ENCODE peak calls at places on chromosomes 2 and 18, in five cellular contexts. One of them, this sample, is unnamed.

GRCh38 chr2:238391042-238391441 is 35.7 kb upstream of the ASB1 start:
- DNase-seq in CD8-positive, alpha-beta T cell: no peak
- DNase-seq in Peyer's patch: no peak
- DNase-seq in body of pancreas: no peak
- DNase-seq in hepatocyte: no peak
- DNase-seq in this sample: no peak

GRCh38 chr2:26274058-26274613 is 29.4 kb downstream of the HADHB start:
- DNase-seq in hepatocyte: peak; percentile 70
- DNase-seq in CD8-positive, alpha-beta T cell: no peak
- DNase-seq in body of pancreas: peak; percentile 83
- DNase-seq in Peyer's patch: peak; percentile 85
- DNase-seq in this sample: no peak

GRCh38 chr2:86042256-86043168 is 63.2 kb downstream of the POLR1A start:
- DNase-seq in CD8-positive, alpha-beta T cell: no peak
- DNase-seq in hepatocyte: no peak
- DNase-seq in body of pancreas: no peak
- DNase-seq in Peyer's patch: peak; percentile 42
- DNase-seq in this sample: no peak

GRCh38 chr18:12307871-12308385 is at the start of gene TUBB6:
- DNase-seq in Peyer's patch: peak; percentile 72
- DNase-seq in CD8-positive, alpha-beta T cell: no peak
- DNase-seq in hepatocyte: peak; percentile 83
- DNase-seq in body of pancreas: peak; percentile 65
- DNase-seq in this sample: peak; percentile 42

GRCh38 chr2:170361359-170361936 is 183.5 kb downstream of the MYO3B start:
- DNase-seq in Peyer's patch: peak; percentile 73
- DNase-seq in CD8-positive, alpha-beta T cell: peak; percentile 6
- DNase-seq in hepatocyte: peak; percentile 63
- DNase-seq in body of pancreas: peak; percentile 67
- DNase-seq in this sample: no peak

GRCh38 chr2:213664817-213665216 is 380.6 kb downstream of the SPAG16 start:
- DNase-seq in body of pancreas: no peak
- DNase-seq in hepatocyte: no peak
- DNase-seq in CD8-positive, alpha-beta T cell: no peak
- DNase-seq in Peyer's patch: no peak
- DNase-seq in this sample: no peak

GRCh38 chr2:173086518-173087213 is 11.0 kb downstream of the MAP3K20 start:
- DNase-seq in CD8-positive, alpha-beta T cell: no peak
- DNase-seq in body of pancreas: no peak
- DNase-seq in Peyer's patch: no peak
- DNase-seq in hepatocyte: no peak
- DNase-seq in this sample: no peak

GRCh38 chr2:203732072-203732952 is 25.9 kb downstream of the CD28 start:
- DNase-seq in hepatocyte: no peak
- DNase-seq in Peyer's patch: no peak
- DNase-seq in CD8-positive, alpha-beta T cell: no peak
- DNase-seq in body of pancreas: no peak
- DNase-seq in this sample: no peak

GRCh38 chr2:54895735-54896134 is 154.5 kb downstream of the RTN4 start:
- DNase-seq in Peyer's patch: peak; percentile 62
- DNase-seq in hepatocyte: no peak
- DNase-seq in CD8-positive, alpha-beta T cell: no peak
- DNase-seq in body of pancreas: no peak
- DNase-seq in this sample: no peak

GRCh38 chr2:31813016-31813415 is 197.8 kb downstream of the MEMO1 start:
- DNase-seq in Peyer's patch: no peak
- DNase-seq in body of pancreas: no peak
- DNase-seq in hepatocyte: no peak
- DNase-seq in CD8-positive, alpha-beta T cell: no peak
- DNase-seq in this sample: no peak

GRCh38 chr18:10249270-10249669 is 205.2 kb upstream of the APCDD1 start:
- DNase-seq in Peyer's patch: no peak
- DNase-seq in body of pancreas: no peak
- DNase-seq in hepatocyte: no peak
- DNase-seq in CD8-positive, alpha-beta T cell: no peak
- DNase-seq in this sample: no peak

GRCh38 chr18:41875094-41875780 is 79.8 kb upstream of the PIK3C3 start:
- DNase-seq in CD8-positive, alpha-beta T cell: no peak
- DNase-seq in hepatocyte: no peak
- DNase-seq in body of pancreas: no peak
- DNase-seq in Peyer's patch: no peak
- DNase-seq in this sample: no peak

GRCh38 chr2:171411791-171412483 is 21.9 kb downstream of the METTL8 start:
- DNase-seq in Peyer's patch: no peak
- DNase-seq in body of pancreas: no peak
- DNase-seq in hepatocyte: no peak
- DNase-seq in CD8-positive, alpha-beta T cell: no peak
- DNase-seq in this sample: no peak

GRCh38 chr2:120758181-120759048 is 22.7 kb downstream of the GLI2 start:
- DNase-seq in CD8-positive, alpha-beta T cell: no peak
- DNase-seq in body of pancreas: peak; percentile 23
- DNase-seq in hepatocyte: peak; percentile 79
- DNase-seq in Peyer's patch: peak; percentile 40
- DNase-seq in this sample: no peak

GRCh38 chr2:201006704-201007103 is 43.2 kb upstream of the ORC2 start:
- DNase-seq in hepatocyte: no peak
- DNase-seq in Peyer's patch: no peak
- DNase-seq in CD8-positive, alpha-beta T cell: no peak
- DNase-seq in body of pancreas: no peak
- DNase-seq in this sample: no peak

GRCh38 chr2:168075446-168075845 is 171.9 kb downstream of the STK39 start:
- DNase-seq in body of pancreas: no peak
- DNase-seq in Peyer's patch: no peak
- DNase-seq in CD8-positive, alpha-beta T cell: no peak
- DNase-seq in hepatocyte: no peak
- DNase-seq in this sample: no peak

GRCh38 chr18:2656237-2657042 is 914 bp downstream of the SMCHD1 start:
- DNase-seq in CD8-positive, alpha-beta T cell: peak; percentile 16
- DNase-seq in body of pancreas: peak; percentile 68
- DNase-seq in Peyer's patch: peak; percentile 82
- DNase-seq in hepatocyte: peak; percentile 63
- DNase-seq in this sample: peak; percentile 78

GRCh38 chr2:181190711-181191110 is 210.3 kb downstream of the UBE2E3 start:
- DNase-seq in body of pancreas: no peak
- DNase-seq in CD8-positive, alpha-beta T cell: no peak
- DNase-seq in Peyer's patch: no peak
- DNase-seq in hepatocyte: no peak
- DNase-seq in this sample: no peak

GRCh38 chr18:64253900-64254299 is 105.0 kb upstream of the LINC00305 start:
- DNase-seq in CD8-positive, alpha-beta T cell: no peak
- DNase-seq in body of pancreas: no peak
- DNase-seq in hepatocyte: no peak
- DNase-seq in Peyer's patch: no peak
- DNase-seq in this sample: no peak

GRCh38 chr2:127678531-127678930 is 3.2 kb upstream of the LIMS2 start:
- DNase-seq in hepatocyte: no peak
- DNase-seq in CD8-positive, alpha-beta T cell: no peak
- DNase-seq in Peyer's patch: no peak
- DNase-seq in body of pancreas: no peak
- DNase-seq in this sample: no peak

GRCh38 chr2:15956751-15957736 is 16.7 kb downstream of the MYCN start:
- DNase-seq in body of pancreas: no peak
- DNase-seq in hepatocyte: no peak
- DNase-seq in Peyer's patch: no peak
- DNase-seq in CD8-positive, alpha-beta T cell: no peak
- DNase-seq in this sample: no peak

GRCh38 chr2:119657486-119658145 is 21.4 kb upstream of the TMEM177 start:
- DNase-seq in CD8-positive, alpha-beta T cell: no peak
- DNase-seq in body of pancreas: no peak
- DNase-seq in Peyer's patch: no peak
- DNase-seq in hepatocyte: no peak
- DNase-seq in this sample: no peak

GRCh38 chr2:46065152-46065551 is 232.1 kb upstream of the EPAS1 start:
- DNase-seq in body of pancreas: no peak
- DNase-seq in Peyer's patch: no peak
- DNase-seq in hepatocyte: peak; percentile 20
- DNase-seq in CD8-positive, alpha-beta T cell: no peak
- DNase-seq in this sample: no peak

GRCh38 chr2:54658548-54659207 is 64.8 kb upstream of the EML6 start:
- DNase-seq in CD8-positive, alpha-beta T cell: no peak
- DNase-seq in body of pancreas: no peak
- DNase-seq in hepatocyte: no peak
- DNase-seq in Peyer's patch: no peak
- DNase-seq in this sample: no peak

GRCh38 chr2:228838819-228839218 is 432.3 kb downstream of the PID1 start:
- DNase-seq in CD8-positive, alpha-beta T cell: no peak
- DNase-seq in body of pancreas: no peak
- DNase-seq in hepatocyte: peak; percentile 10
- DNase-seq in Peyer's patch: no peak
- DNase-seq in this sample: no peak

DNA sequence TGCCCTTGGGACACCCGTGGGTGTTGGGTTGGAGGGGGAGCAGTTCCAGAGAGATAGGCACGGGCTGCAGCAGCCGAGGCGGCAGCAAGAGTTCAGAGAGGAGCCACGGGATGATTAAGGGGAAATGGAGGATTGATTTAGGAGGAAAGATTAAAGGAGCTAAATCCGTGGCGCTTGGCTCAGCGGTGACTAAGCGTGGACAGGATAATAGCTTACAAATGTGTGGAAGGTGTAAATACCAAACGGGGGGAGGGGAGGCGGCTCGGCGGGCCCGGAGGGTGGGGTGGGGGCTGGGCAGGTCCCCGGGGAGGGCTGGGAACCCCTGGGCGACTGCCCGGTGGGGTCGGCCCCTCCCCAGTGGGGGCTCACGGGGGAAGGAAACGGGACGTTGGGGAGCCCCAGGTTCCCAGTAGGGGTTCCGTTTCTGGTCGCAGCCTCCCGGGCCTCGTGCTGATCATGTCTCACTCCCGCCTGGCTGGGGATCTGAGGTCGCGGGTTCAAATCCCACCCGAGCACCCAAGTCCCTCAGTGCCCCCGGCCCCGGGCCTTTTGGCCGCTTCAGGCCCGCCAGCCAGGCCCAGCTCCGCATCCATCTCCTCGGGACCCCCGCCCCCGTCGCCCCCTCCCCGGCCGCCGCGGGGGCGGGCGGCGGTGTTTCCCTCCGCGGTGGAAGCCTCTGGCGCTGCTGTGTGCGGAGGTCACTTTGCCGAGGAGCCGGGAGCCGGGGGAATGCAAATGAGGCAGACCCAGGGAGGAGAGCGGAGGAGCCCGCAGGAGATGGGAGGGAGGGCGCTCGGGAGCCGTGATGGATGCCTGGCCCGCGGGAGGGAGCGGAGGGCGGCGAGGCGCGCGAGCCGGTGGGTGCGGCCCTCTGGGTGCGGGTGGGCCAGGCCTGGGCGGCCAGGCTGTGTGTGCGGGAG is 8.1 kb downstream of the ASIC4 start:
- DNase-seq in CD8-positive, alpha-beta T cell: no peak
- DNase-seq in body of pancreas: no peak
- DNase-seq in hepatocyte: peak; percentile 71
- DNase-seq in Peyer's patch: no peak
- DNase-seq in this sample: peak; percentile 47
- H3K4me3 ChIP-seq in CD8-positive, alpha-beta T cell: no peak overlapping the region
- H3K4me3 ChIP-seq in body of pancreas: no peak overlapping the region
- H3K4me3 ChIP-seq in hepatocyte: peak overlapping the region; percentile 23
- H3K4me3 ChIP-seq in Peyer's patch: peak overlapping the region; percentile 27
- H3K4me3 ChIP-seq in this sample: no peak overlapping the region

GRCh38 chr2:198928026-198928425 is 529.7 kb downstream of the SATB2 start:
- DNase-seq in CD8-positive, alpha-beta T cell: no peak
- DNase-seq in hepatocyte: no peak
- DNase-seq in Peyer's patch: no peak
- DNase-seq in body of pancreas: no peak
- DNase-seq in this sample: no peak

DNA sequence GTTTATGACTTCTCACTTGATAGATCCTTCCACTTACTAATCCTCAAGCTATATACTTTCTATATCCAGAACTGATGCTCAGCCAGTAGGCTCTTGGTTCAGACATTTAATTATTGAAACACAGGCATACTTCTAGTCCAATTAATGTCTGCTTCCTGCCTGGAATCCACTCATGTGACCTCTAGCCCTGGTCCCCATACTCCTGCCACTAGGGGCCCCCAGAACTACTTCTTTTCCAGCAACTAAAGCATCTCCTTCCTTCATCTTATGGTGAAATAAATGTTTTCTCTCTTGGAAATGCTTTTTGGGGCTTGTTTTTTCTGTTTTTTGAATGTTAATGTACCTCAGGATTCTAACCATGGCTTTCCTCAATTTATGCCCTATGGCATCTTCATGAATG is 527.6 kb downstream of the SATB2 start:
- DNase-seq in hepatocyte: no peak
- DNase-seq in Peyer's patch: peak; percentile 51
- DNase-seq in CD8-positive, alpha-beta T cell: no peak
- DNase-seq in body of pancreas: no peak
- DNase-seq in this sample: no peak
- TF ChIP-seq CTCF in hepatocyte: no peak
- TF ChIP-seq CTCF in Peyer's patch: no peak
- TF ChIP-seq CTCF in CD8-positive, alpha-beta T cell: no peak
- TF ChIP-seq CTCF in body of pancreas: no peak
- TF ChIP-seq CTCF in this sample: no peak

GRCh38 chr2:63058742-63059433 is 8.3 kb downstream of the OTX1 start:
- DNase-seq in hepatocyte: peak; percentile 28
- DNase-seq in CD8-positive, alpha-beta T cell: no peak
- DNase-seq in Peyer's patch: no peak
- DNase-seq in body of pancreas: no peak
- DNase-seq in this sample: peak; percentile 8
- H3K4me3 ChIP-seq in hepatocyte: no peak overlapping the region
- H3K4me3 ChIP-seq in CD8-positive, alpha-beta T cell: peak overlapping the region; percentile 33
- H3K4me3 ChIP-seq in Peyer's patch: no peak overlapping the region
- H3K4me3 ChIP-seq in body of pancreas: no peak overlapping the region
- H3K4me3 ChIP-seq in this sample: no peak overlapping the region

GRCh38 chr2:10079192-10079930 is 850 bp downstream of the CYS1 start:
- DNase-seq in hepatocyte: peak; percentile 64
- DNase-seq in Peyer's patch: no peak
- DNase-seq in body of pancreas: peak; percentile 51
- DNase-seq in CD8-positive, alpha-beta T cell: no peak
- DNase-seq in this sample: no peak

GRCh38 chr2:10080536-10081304 is 509 bp upstream of the CYS1 start:
- DNase-seq in Peyer's patch: no peak
- DNase-seq in CD8-positive, alpha-beta T cell: no peak
- DNase-seq in hepatocyte: peak; percentile 27
- DNase-seq in body of pancreas: no peak
- DNase-seq in this sample: no peak

GRCh38 chr2:10078001-10078400 is 2.2 kb downstream of the CYS1 start:
- DNase-seq in Peyer's patch: no peak
- DNase-seq in body of pancreas: no peak
- DNase-seq in hepatocyte: no peak
- DNase-seq in CD8-positive, alpha-beta T cell: no peak
- DNase-seq in this sample: no peak

GRCh38 chr2:10078704-10079191 is 1.5 kb downstream of the CYS1 start:
- DNase-seq in hepatocyte: no peak
- DNase-seq in CD8-positive, alpha-beta T cell: no peak
- DNase-seq in Peyer's patch: no peak
- DNase-seq in body of pancreas: no peak
- DNase-seq in this sample: no peak

DNA sequence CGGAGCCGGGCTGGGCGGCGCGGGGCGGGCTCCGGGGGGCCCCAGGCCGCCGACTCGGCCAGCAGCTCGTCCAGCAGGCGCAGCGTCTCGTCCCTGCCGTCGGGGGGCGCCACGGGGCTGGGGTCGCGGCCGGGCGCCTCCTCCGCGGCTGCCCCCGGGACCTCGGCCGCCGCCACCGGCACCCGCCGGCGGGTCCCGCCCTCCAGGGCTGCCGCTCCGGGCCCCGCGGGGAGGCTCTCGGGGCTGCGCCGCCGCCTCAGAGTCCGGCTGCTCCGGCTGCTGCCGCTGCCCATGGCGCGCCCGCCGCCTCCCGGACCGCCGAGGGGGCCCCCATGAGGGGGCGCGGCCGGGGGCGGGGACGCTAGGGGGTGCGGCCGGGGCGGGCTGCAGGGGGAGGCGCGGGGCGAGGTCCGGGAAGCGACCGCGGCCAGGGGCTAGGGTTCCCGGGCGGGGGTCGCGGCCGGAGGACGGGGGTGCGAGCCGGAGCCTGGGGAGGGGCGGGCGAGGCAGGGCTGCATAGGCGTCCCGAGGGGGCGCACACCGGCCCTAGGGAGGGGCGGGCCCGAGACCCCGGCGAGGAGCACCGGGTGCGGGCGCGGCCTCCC is at the start of gene CYS1:
- DNase-seq in hepatocyte: peak; percentile 71
- DNase-seq in Peyer's patch: no peak
- DNase-seq in CD8-positive, alpha-beta T cell: no peak
- DNase-seq in body of pancreas: peak; percentile 59
- DNase-seq in this sample: peak; percentile 34
- TF ChIP-seq CTCF in hepatocyte: no peak
- TF ChIP-seq CTCF in Peyer's patch: no peak
- TF ChIP-seq CTCF in CD8-positive, alpha-beta T cell: no peak
- TF ChIP-seq CTCF in body of pancreas: peak; percentile 51
- TF ChIP-seq CTCF in this sample: no peak